ENCODE peak calls at places on chromosomes 5 and 9, in four cellular contexts. H, N, Q and E are unnamed samples. For H3K4me1, the result is how much of the 10 kb centered on the place peaks cover.

GRCh38 chr5:83567741-83568530 is 96.4 kb downstream of the VCAN start:
- DNase-seq in H (no peak), N (peak), Q (no peak), E (peak)

GRCh38 chr5:163379298-163380155 is 57.9 kb upstream of the CCNG1 start:
- DNase-seq in H (no peak), N (peak), Q (no peak), E (peak)

GRCh38 chr5:17381926-17382325 is 116.1 kb upstream of the TAF11L2 start:
- DNase-seq in H (no peak), N (no peak), Q (no peak), E (no peak)

GRCh38 chr5:132641841-132642240 is 16.1 kb upstream of the IL13 start:
- DNase-seq in H (no peak), N (no peak), Q (no peak), E (no peak)

GRCh38 chr5:77643654-77644404 is 5.3 kb upstream of the OTP start:
- DNase-seq in H (no peak), N (no peak), Q (no peak), E (peak)

GRCh38 chr5:167653645-167654106 is 637.8 kb upstream of the WWC1 start:
- DNase-seq in H (no peak), N (peak), Q (no peak), E (no peak)

GRCh38 chr5:160363122-160363521 is 7.3 kb downstream of the C1QTNF2 start:
- DNase-seq in H (no peak), N (no peak), Q (no peak), E (no peak)

GRCh38 chr9:33329996-33330395 is 39.7 kb downstream of the NFX1 start:
- DNase-seq in H (no peak), N (peak), Q (no peak), E (peak)

GRCh38 chr9:82939451-82939850 is 123.5 kb downstream of the RASEF start:
- DNase-seq in H (no peak), N (no peak), Q (no peak), E (no peak)

DNA sequence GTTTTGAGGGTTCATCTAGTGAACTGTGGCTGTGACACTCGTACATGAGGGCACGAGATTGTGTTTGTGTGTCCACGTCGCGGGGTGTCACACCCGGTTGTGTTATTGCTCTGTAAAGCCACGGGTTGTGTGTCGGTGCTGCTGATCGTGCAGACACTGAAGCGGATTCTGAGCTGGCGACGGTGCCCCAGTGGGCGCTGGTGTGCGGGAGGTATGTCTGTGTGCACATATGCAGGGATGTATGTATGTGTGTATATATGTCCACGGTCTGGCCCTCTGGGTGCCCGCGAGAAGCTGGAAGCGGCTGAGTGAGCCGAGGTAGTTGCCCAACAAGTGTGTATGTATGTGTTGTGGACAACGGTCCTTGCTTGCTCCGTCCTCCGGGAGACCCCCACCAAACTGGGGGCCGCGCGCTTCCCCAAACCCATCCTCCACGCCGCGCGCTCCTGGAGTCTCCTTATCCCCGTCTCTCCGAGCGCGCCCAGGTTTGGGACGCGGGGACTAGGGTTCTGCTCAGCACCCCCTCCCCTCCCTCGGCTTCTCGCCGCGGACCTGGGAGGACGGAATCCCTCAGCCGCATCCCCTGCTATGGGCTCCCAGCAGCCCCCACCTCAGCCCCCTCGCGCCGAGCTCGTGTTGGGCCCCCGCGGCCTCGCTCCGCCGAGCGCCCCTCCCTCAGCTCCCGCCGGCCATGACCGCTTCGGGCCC is 578 bp downstream of the PCDH1 start:
- DNase-seq in H (peak), N (no peak), Q (no peak), E (peak)
- H3K4me1 ChIP-seq in H (under half), N (under half), Q (under half), E (under half)

GRCh38 chr9:78668148-78668825 is 371.4 kb downstream of the PSAT1 start:
- DNase-seq in H (no peak), N (no peak), Q (no peak), E (no peak)
- H4K91ac ChIP-seq in H (no peak), N (no peak), Q (no peak), E (no peak)

GRCh38 chr5:59341155-59341554 is 552.4 kb downstream of the PDE4D start:
- DNase-seq in H (no peak), N (no peak), Q (no peak), E (no peak)

GRCh38 chr5:59340637-59341036 is 552.9 kb downstream of the PDE4D start:
- DNase-seq in H (no peak), N (no peak), Q (no peak), E (no peak)

GRCh38 chr5:59335544-59335943 is 558.0 kb downstream of the PDE4D start:
- DNase-seq in H (no peak), N (no peak), Q (no peak), E (no peak)

GRCh38 chr5:59341760-59342159 is 551.8 kb downstream of the PDE4D start:
- DNase-seq in H (no peak), N (no peak), Q (no peak), E (no peak)

DNA sequence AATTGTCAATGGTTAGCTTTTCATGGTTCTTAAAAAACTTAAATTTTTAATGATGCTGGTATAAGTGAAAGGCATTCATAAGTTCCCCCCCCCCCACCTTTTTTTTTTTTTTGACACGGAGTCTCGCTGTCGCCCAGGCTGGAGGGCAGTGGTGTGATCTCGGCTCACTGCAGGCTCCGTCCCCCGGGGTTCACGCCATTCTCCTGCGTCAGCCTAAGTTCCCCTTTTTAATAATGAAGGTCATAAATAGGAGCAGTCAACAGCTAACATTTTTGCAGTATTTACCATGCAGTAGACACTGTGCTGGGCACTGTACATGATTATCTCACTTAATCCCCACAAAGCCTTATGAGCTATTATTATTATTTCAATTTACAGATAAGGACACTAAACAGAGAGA is 556.3 kb downstream of the PDE4D start:
- DNase-seq in H (no peak), N (no peak), Q (no peak), E (no peak)
- H4K8ac ChIP-seq in H (no peak), N (no peak), Q (no peak), E (no peak)

GRCh38 chr9:128094950-128095544 is 27.0 kb downstream of the SLC25A25 start:
- DNase-seq in H (no peak), N (no peak), Q (no peak), E (no peak)
- H3K4me1 ChIP-seq in H (under half), N (under half), Q (under half), E (under half)

GRCh38 chr9:128786681-128787582 is at the start of gene TBC1D13:
- DNase-seq in H (peak), N (peak), Q (peak), E (peak)
- H4K91ac ChIP-seq in H (peak), N (peak), Q (no peak), E (peak)

GRCh38 chr9:114742947-114743346 is 61.0 kb upstream of the TEX48 start:
- DNase-seq in H (no peak), N (no peak), Q (no peak), E (no peak)

GRCh38 chr9:114737118-114737517 is 55.1 kb upstream of the TEX48 start:
- DNase-seq in H (no peak), N (no peak), Q (no peak), E (no peak)

GRCh38 chr9:114735732-114736131 is 53.7 kb upstream of the TEX48 start:
- DNase-seq in H (no peak), N (no peak), Q (no peak), E (no peak)

GRCh38 chr9:114743446-114743845 is 61.5 kb upstream of the TEX48 start:
- DNase-seq in H (no peak), N (no peak), Q (no peak), E (no peak)

DNA sequence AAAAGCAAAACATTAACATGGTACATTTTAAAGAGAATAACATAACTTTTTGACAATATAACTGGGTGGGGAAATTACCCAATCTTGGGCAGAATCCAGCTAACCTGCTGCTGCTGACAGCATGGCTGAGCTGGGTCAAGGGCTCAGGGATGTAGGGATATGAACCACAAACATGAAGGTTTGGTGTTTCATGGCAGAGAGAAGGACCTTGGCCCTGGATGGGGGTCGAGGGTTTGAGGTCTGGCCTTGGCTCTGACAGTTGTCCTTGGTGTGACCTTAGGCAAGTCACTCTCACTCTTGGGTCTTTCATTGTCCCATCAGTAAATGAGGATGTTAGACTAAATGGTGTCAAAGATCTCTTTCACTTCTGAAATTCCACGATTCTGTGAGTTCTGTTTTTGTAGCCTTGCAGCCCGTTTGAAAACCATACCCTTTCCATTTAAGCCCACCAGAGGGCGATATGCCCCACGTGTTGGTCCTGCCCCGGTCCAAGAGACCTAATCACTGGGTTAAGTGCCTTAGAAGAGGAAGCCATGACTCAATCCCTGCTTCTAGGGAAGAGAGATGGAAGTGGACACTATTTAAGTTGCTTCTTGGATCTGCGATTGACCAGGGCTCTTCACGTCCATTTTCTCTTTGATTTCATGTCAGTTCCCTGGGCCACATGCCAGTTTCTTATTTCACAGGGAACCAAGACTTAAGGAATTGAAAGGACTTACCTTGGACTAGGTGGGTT is 56.8 kb upstream of the TEX48 start:
- DNase-seq in H (peak), N (peak), Q (peak), E (peak)
- H4K8ac ChIP-seq in H (no peak), N (no peak), Q (no peak), E (peak)